ENCODE peak calls at places on chromosomes 4 and X, in eight cellular contexts. S is hepatocyte; X is DMS153; Q is activated CD4-positive, alpha-beta T cell treated with anti-CD3 and anti-CD28 coated beads, Interleukin-2, amount 50 U/mL, for 4 hours; V is H9; D is GM20000; U is astrocyte; E is SHP77. M is an unnamed sample.

GRCh38 chr4:128249787-128250668 is 37.6 kb downstream of the PGRMC2 start:
- DNase-seq in S (no peak), V (no peak), U (no peak), Q (no peak), E (no peak), X (no peak), D (no peak), M (no peak)

GRCh38 chr4:61336488-61336887 is 136.4 kb downstream of the ADGRL3 start:
- DNase-seq in E (no peak), X (no peak), S (no peak), Q (no peak), V (no peak), U (no peak), D (no peak), M (peak; percentile 66)

GRCh38 chr4:99668472-99668871 is 10.8 kb upstream of the C4orf54 start:
- DNase-seq in D (no peak), X (no peak), Q (no peak), S (no peak), V (no peak), U (no peak), E (no peak), M (no peak)

GRCh38 chrX:29671426-29671825 is 543.9 kb upstream of the MAGEB2 start:
- DNase-seq in E (no peak), U (peak; percentile 27), Q (no peak), X (no peak), S (no peak), V (no peak), D (no peak), M (no peak)

GRCh38 chrX:109393859-109394258 is 88.0 kb downstream of the GUCY2F start:
- DNase-seq in Q (no peak), S (no peak), D (peak; percentile 6), U (no peak), V (peak; percentile 55), E (no peak), X (no peak), M (no peak)

GRCh38 chr4:118289794-118290193 is 63.0 kb downstream of the PRSS12 start:
- DNase-seq in E (no peak), X (no peak), V (no peak), U (peak; percentile 75), D (no peak), Q (no peak), S (no peak), M (no peak)

GRCh38 chr4:165834116-165834515 is 38.9 kb upstream of the TLL1 start:
- DNase-seq in Q (no peak), X (no peak), V (no peak), E (no peak), S (no peak), D (no peak), U (no peak), M (peak; percentile 14)

GRCh38 chrX:19725545-19726102 is 161.8 kb downstream of the SH3KBP1 start:
- DNase-seq in E (no peak), Q (no peak), X (no peak), S (no peak), V (no peak), U (no peak), D (no peak), M (no peak)

GRCh38 chr4:160038560-160038959 is 935.7 kb downstream of the RAPGEF2 start:
- DNase-seq in X (no peak), S (peak; percentile 11), U (peak; percentile 3), Q (no peak), V (no peak), D (no peak), E (no peak), M (no peak)

GRCh38 chr4:137390707-137391106 is 141.6 kb downstream of the PCDH18 start:
- DNase-seq in V (no peak), D (no peak), E (no peak), S (no peak), X (no peak), Q (no peak), U (no peak), M (no peak)

GRCh38 chr4:182310316-182310715 is 67.1 kb downstream of the TENM3 start:
- DNase-seq in Q (no peak), V (no peak), D (no peak), X (no peak), S (no peak), U (peak; percentile 34), E (no peak), M (no peak)

GRCh38 chr4:188113156-188113555 is 3.8 kb upstream of the TRIML2 start:
- DNase-seq in V (no peak), D (no peak), U (no peak), E (no peak), Q (no peak), S (no peak), X (no peak), M (no peak)

GRCh38 chrX:81082649-81083048 is 119.1 kb downstream of the HMGN5 start:
- DNase-seq in V (no peak), Q (no peak), X (no peak), S (no peak), E (no peak), U (no peak), D (no peak), M (no peak)

GRCh38 chr4:89836897-89837384 is at the start of gene SNCA:
- DNase-seq in X (peak; percentile 53), S (peak; percentile 74), E (peak; percentile 52), Q (peak; percentile 11), V (peak; percentile 93), D (peak; percentile 37), U (peak; percentile 53), M (peak; percentile 22)

GRCh38 chrX:150357790-150358189 is 5.3 kb upstream of the MAMLD1 start:
- DNase-seq in D (no peak), X (no peak), E (no peak), Q (no peak), U (no peak), V (no peak), S (no peak), M (no peak)

GRCh38 chr4:110898290-110898689 is 275.4 kb upstream of the PITX2 start:
- DNase-seq in U (no peak), E (no peak), X (no peak), V (no peak), S (no peak), D (peak; percentile 3), Q (no peak), M (no peak)

GRCh38 chr4:26858947-26859401 is 1.7 kb upstream of the STIM2 start:
- DNase-seq in V (no peak), U (no peak), D (no peak), X (no peak), S (no peak), Q (no peak), E (no peak), M (peak; percentile 26)

GRCh38 chr4:10478621-10479020 is 21.4 kb upstream of the ZNF518B start:
- DNase-seq in X (no peak), D (no peak), U (no peak), S (no peak), V (no peak), Q (no peak), E (no peak), M (no peak)

GRCh38 chr4:8525383-8526120 is 54.6 kb upstream of the GPR78 start:
- DNase-seq in Q (no peak), E (no peak), V (no peak), D (no peak), S (no peak), X (no peak), U (peak; percentile 50), M (no peak)

GRCh38 chrX:69155786-69156520 is 9.3 kb downstream of the PJA1 start:
- DNase-seq in E (no peak), D (no peak), V (peak; percentile 12), Q (no peak), S (no peak), X (no peak), U (no peak), M (no peak)

GRCh38 chrX:150361777-150362351 is 1.3 kb upstream of the MAMLD1 start:
- DNase-seq in U (peak; percentile 25), E (no peak), X (no peak), S (peak; percentile 31), V (peak; percentile 38), D (no peak), Q (peak; percentile 18), M (no peak)

GRCh38 chrX:48520976-48521352 is 644 bp upstream of the EBP start:
- DNase-seq in S (no peak), V (peak; percentile 63), D (no peak), X (peak; percentile 8), E (peak; percentile 12), U (no peak), Q (no peak), M (no peak)

GRCh38 chrX:107449490-107450175 is at the start of gene FRMPD3:
- DNase-seq in Q (no peak), V (peak; percentile 47), S (peak; percentile 26), E (no peak), D (no peak), U (no peak), X (no peak), M (no peak)

GRCh38 chr4:60368986-60369385 is 831.1 kb upstream of the ADGRL3 start:
- DNase-seq in X (no peak), U (no peak), S (no peak), Q (no peak), D (no peak), V (no peak), E (no peak), M (no peak)

GRCh38 chrX:136999021-136999420 is 34.8 kb downstream of the GPR101 start:
- DNase-seq in X (no peak), U (no peak), E (no peak), S (no peak), D (no peak), Q (no peak), V (no peak), M (no peak)

GRCh38 chr4:6327220-6327917 is 57.7 kb downstream of the WFS1 start:
- DNase-seq in Q (peak; percentile 69), D (peak; percentile 91), E (peak; percentile 24), V (peak; percentile 84), S (peak; percentile 86), X (no peak), U (no peak), M (peak; percentile 37)

GRCh38 chr4:92235741-92236140 is 68.0 kb upstream of the GRID2 start:
- DNase-seq in D (no peak), S (no peak), V (no peak), Q (no peak), X (no peak), U (peak; percentile 13), E (no peak), M (no peak)

GRCh38 chr4:5998333-5998936 is 19.8 kb downstream of the C4orf50 start:
- DNase-seq in X (peak; percentile 27), Q (peak; percentile 21), E (peak; percentile 51), S (peak; percentile 85), V (peak; percentile 82), D (peak; percentile 83), U (peak; percentile 20), M (peak; percentile 57)

GRCh38 chr4:48445704-48446103 is 37.4 kb upstream of the SLC10A4 start:
- DNase-seq in D (no peak), V (no peak), X (no peak), Q (no peak), U (no peak), S (peak; percentile 30), E (no peak), M (no peak)

GRCh38 chrX:152821145-152821765 is 9.3 kb downstream of the CETN2 start:
- DNase-seq in Q (no peak), D (peak; percentile 6), E (peak; percentile 17), U (no peak), X (peak; percentile 5), V (peak; percentile 50), S (peak; percentile 58), M (no peak)

GRCh38 chr4:24644983-24645764 is 60.8 kb upstream of the DHX15 start:
- DNase-seq in X (no peak), V (no peak), U (peak; percentile 54), E (no peak), S (no peak), D (no peak), Q (no peak), M (no peak)

GRCh38 chrX:267771-268261 is 13.4 kb upstream of the PLCXD1 start:
- DNase-seq in U (no peak), Q (no peak), E (no peak), S (peak; percentile 42), X (no peak), V (peak; percentile 74), D (no peak), M (no peak)

GRCh38 chr4:78610546-78611214 is 59.1 kb downstream of the ANXA3 start:
- DNase-seq in D (no peak), Q (no peak), S (no peak), V (no peak), X (no peak), U (peak; percentile 60), E (peak; percentile 12), M (no peak)

GRCh38 chr4:7158991-7159390 is 33.3 kb upstream of the SORCS2 start:
- DNase-seq in U (no peak), V (peak; percentile 14), X (no peak), E (no peak), D (no peak), Q (no peak), S (no peak), M (no peak)